ENCODE peak calls at places on chromosomes 2 and 18, in five cellular contexts. R, X, U, O and Y are unnamed samples.

GRCh38 chr2:240391111-240392051 is 44.1 kb upstream of the GPC1 start:
- DNase-seq in R (no peak), X (peak; percentile 60), U (no peak), O (no peak), Y (peak; percentile 66)

GRCh38 chr2:168748461-168748860 is 54.0 kb upstream of the NOSTRIN start:
- DNase-seq in R (no peak), X (no peak), U (no peak), O (no peak), Y (peak; percentile 41)

GRCh38 chr18:58980991-58981390 is 116.3 kb downstream of the ZNF532 start:
- DNase-seq in R (no peak), X (no peak), U (no peak), O (no peak), Y (no peak)

GRCh38 chr2:19759880-19760279 is 141.9 kb downstream of the TTC32 start:
- DNase-seq in R (no peak), X (no peak), U (no peak), O (no peak), Y (no peak)

GRCh38 chr2:154709215-154709614 is 10.7 kb downstream of the KCNJ3 start:
- DNase-seq in R (no peak), X (no peak), U (no peak), O (no peak), Y (no peak)

GRCh38 chr18:3667255-3668137 is 217.5 kb downstream of the TGIF1 start:
- DNase-seq in R (no peak), X (no peak), U (no peak), O (no peak), Y (no peak)

GRCh38 chr2:178229927-178230326 is 35.6 kb downstream of the OSBPL6 start:
- DNase-seq in R (no peak), X (no peak), U (no peak), O (no peak), Y (no peak)

GRCh38 chr2:11624893-11625292 is 45.1 kb downstream of the NTSR2 start:
- DNase-seq in R (no peak), X (no peak), U (no peak), O (no peak), Y (no peak)

GRCh38 chr18:23515911-23516546 is 12.7 kb downstream of the RMC1 start:
- DNase-seq in R (peak; percentile 64), X (no peak), U (peak; percentile 72), O (peak; percentile 66), Y (no peak)

GRCh38 chr2:232999354-232999753 is 13.7 kb downstream of the NGEF start:
- DNase-seq in R (no peak), X (no peak), U (no peak), O (no peak), Y (no peak)

GRCh38 chr18:7977897-7978296 is 410.8 kb downstream of the PTPRM start:
- DNase-seq in R (no peak), X (no peak), U (no peak), O (no peak), Y (no peak)

GRCh38 chr2:51000849-51001617 is 30.9 kb downstream of the NRXN1 start:
- DNase-seq in R (no peak), X (no peak), U (no peak), O (no peak), Y (no peak)